ENCODE peak calls at places on chromosomes 1 and 21, in six cellular contexts. B is NCI-H1105; I is AG08395; O is NCI-H2081; L is germinal center; W is activated naive CD4-positive, alpha-beta T cell treated with Interleukin-2 at 50 U/mL for 16 hours. C is an unnamed sample.

GRCh38 chr21:27035791-27036190 is 68.9 kb upstream of the ADAMTS5 start:
- DNase-seq in O (no peak), L (no peak), B (no peak), I (no peak), W (no peak), C (no peak)

GRCh38 chr1:209106237-209106741 is 477.2 kb upstream of the CAMK1G start:
- DNase-seq in I (peak), L (no peak), O (peak), W (no peak), B (peak), C (no peak)

GRCh38 chr1:99656701-99657100 is 10.8 kb downstream of the PALMD start:
- DNase-seq in B (no peak), O (no peak), L (no peak), W (no peak), I (no peak), C (no peak)

GRCh38 chr1:155910621-155911121 is 478 bp downstream of the RIT1 start:
- DNase-seq in B (peak), W (no peak), O (peak), I (peak), L (no peak), C (no peak)

GRCh38 chr1:112718691-112719418 is 3.7 kb upstream of the PPM1J start:
- DNase-seq in L (peak), W (peak), O (peak), I (peak), B (peak), C (peak)

GRCh38 chr1:24254783-24255182 is 64.4 kb upstream of the GRHL3 start:
- DNase-seq in W (no peak), O (no peak), L (no peak), I (no peak), B (no peak), C (no peak)

GRCh38 chr1:185445594-185445993 is 128.6 kb upstream of the IVNS1ABP start:
- DNase-seq in B (no peak), O (no peak), L (no peak), I (no peak), W (no peak), C (no peak)

GRCh38 chr21:30345014-30345413 is 3.4 kb downstream of the KRTAP23-1 start:
- DNase-seq in L (no peak), I (no peak), B (no peak), W (no peak), O (no peak), C (no peak)

GRCh38 chr1:243375596-243375995 is 119.8 kb downstream of the SDCCAG8 start:
- DNase-seq in I (no peak), B (no peak), W (no peak), O (no peak), L (no peak), C (no peak)

GRCh38 chr1:51558375-51558924 is 39.4 kb upstream of the EPS15 start:
- DNase-seq in B (no peak), W (peak), L (no peak), I (peak), O (no peak), C (no peak)

GRCh38 chr1:29323636-29324035 is 87.3 kb downstream of the PTPRU start:
- DNase-seq in W (no peak), B (no peak), O (no peak), I (no peak), L (no peak), C (no peak)

GRCh38 chr1:90605070-90605469 is 112.0 kb downstream of the BARHL2 start:
- DNase-seq in W (no peak), B (no peak), I (no peak), L (no peak), O (no peak), C (no peak)

GRCh38 chr1:113195115-113195845 is 122.3 kb downstream of the LRIG2 start:
- DNase-seq in B (no peak), O (no peak), I (no peak), W (no peak), L (no peak), C (no peak)

GRCh38 chr1:53049574-53049967 is 12.4 kb upstream of the PODN start:
- DNase-seq in O (no peak), W (no peak), L (no peak), B (no peak), I (no peak), C (no peak)

GRCh38 chr1:117780981-117781475 is 148.4 kb downstream of the GDAP2 start:
- DNase-seq in L (no peak), W (no peak), I (peak), B (no peak), O (no peak), C (no peak)

GRCh38 chr21:46361937-46362336 is 38.0 kb downstream of the PCNT start:
- DNase-seq in W (no peak), I (no peak), L (no peak), O (no peak), B (no peak), C (no peak)

GRCh38 chr1:170927955-170928850 is 7.1 kb upstream of the MROH9 start:
- DNase-seq in B (no peak), L (no peak), I (no peak), O (peak), W (no peak), C (no peak)

GRCh38 chr1:228849011-228849541 is 113.8 kb downstream of the RHOU start:
- DNase-seq in B (peak), W (no peak), O (no peak), L (no peak), I (no peak), C (no peak)

GRCh38 chr1:83060216-83060615 is 938.7 kb downstream of the TTLL7 start:
- DNase-seq in O (no peak), L (no peak), B (no peak), W (no peak), I (no peak), C (no peak)

GRCh38 chr1:12123172-12123571 is 43.6 kb upstream of the TNFRSF1B start:
- DNase-seq in L (no peak), O (no peak), B (no peak), I (no peak), W (no peak), C (no peak)

GRCh38 chr1:64060611-64061302 is 142.7 kb upstream of the UBE2U start:
- DNase-seq in W (no peak), O (peak), L (no peak), I (no peak), B (no peak), C (no peak)

GRCh38 chr1:231315887-231316286 is 21.8 kb downstream of the EXOC8 start:
- DNase-seq in I (peak), B (no peak), O (no peak), L (peak), W (peak), C (no peak)

GRCh38 chr1:181318858-181319235 is 164.5 kb upstream of the CACNA1E start:
- DNase-seq in W (peak), B (no peak), L (no peak), I (no peak), O (no peak), C (no peak)

GRCh38 chr1:161511018-161511755 is 5.9 kb downstream of the FCGR2A start:
- DNase-seq in B (peak), I (no peak), L (no peak), O (peak), W (no peak), C (no peak)

GRCh38 chr1:167043752-167044488 is 46.3 kb downstream of the GPA33 start:
- DNase-seq in O (peak), B (peak), W (peak), I (peak), L (peak), C (peak)

GRCh38 chr1:159900086-159900680 is at the start of gene CFAP45:
- DNase-seq in O (peak), I (peak), B (peak), L (peak), W (no peak), C (peak)

GRCh38 chr1:8439015-8439702 is 121.2 kb downstream of the SLC45A1 start:
- DNase-seq in W (no peak), O (peak), I (peak), L (peak), B (peak), C (peak)

GRCh38 chr1:32241011-32241763 is 5.8 kb upstream of the FAM167B start:
- DNase-seq in B (peak), I (peak), W (no peak), L (peak), O (peak), C (peak)

GRCh38 chr1:25809283-25809926 is 9.4 kb downstream of the SELENON start:
- DNase-seq in L (peak), W (no peak), I (no peak), O (no peak), B (no peak), C (no peak)

GRCh38 chr1:95005584-95005983 is 67.2 kb downstream of the ALG14 start:
- DNase-seq in B (no peak), W (no peak), I (no peak), O (no peak), L (no peak), C (no peak)

GRCh38 chr1:112708002-112708448 is 1.1 kb upstream of the RHOC start:
- DNase-seq in L (no peak), B (no peak), W (no peak), I (no peak), O (no peak), C (no peak)

GRCh38 chr1:54051936-54052469 is 1.0 kb downstream of the TMEM59 start:
- DNase-seq in I (peak), W (no peak), B (no peak), L (no peak), O (peak), C (no peak)

GRCh38 chr21:21436012-21436545 is 437.9 kb downstream of the NCAM2 start:
- DNase-seq in O (no peak), I (peak), L (no peak), W (no peak), B (no peak), C (no peak)

C was measured in pancreas.